ENCODE peak calls at places on chromosome 21, in five cellular contexts. G is lung, O is BE2C, K is hippocampal formation, V is uterus. C is an unnamed sample.

GRCh38 chr21:46041183-46041582 is 56.7 kb upstream of the COL6A2 start:
- DNase-seq in K (no peak), V (no peak), O (no peak), G (no peak), C (no peak)

GRCh38 chr21:27393726-27394125 is 426.8 kb upstream of the ADAMTS5 start:
- DNase-seq in V (no peak), O (no peak), G (no peak), K (no peak), C (no peak)

GRCh38 chr21:34912022-34912933 is 136.8 kb downstream of the RUNX1 start:
- DNase-seq in G (no peak), K (no peak), V (no peak), O (no peak), C (no peak)

GRCh38 chr21:33189237-33189636 is 40.5 kb upstream of the IFNAR2 start:
- DNase-seq in V (no peak), O (no peak), G (no peak), K (no peak), C (peak)

GRCh38 chr21:45607021-45607921 is 36.3 kb upstream of the PCBP3 start:
- DNase-seq in K (no peak), G (no peak), O (no peak), V (no peak), C (no peak)

GRCh38 chr21:42098957-42099547 is 27.9 kb downstream of the UMODL1 start:
- DNase-seq in K (no peak), G (no peak), O (no peak), V (no peak), C (no peak)

GRCh38 chr21:28402616-28402989 is 590.1 kb downstream of the LTN1 start:
- DNase-seq in K (no peak), V (no peak), O (no peak), G (no peak), C (no peak)

GRCh38 chr21:17783816-17784598 is 35.1 kb downstream of the C21orf91 start:
- DNase-seq in G (no peak), V (no peak), O (no peak), K (no peak), C (no peak)

GRCh38 chr21:35637431-35637830 is 422.9 kb downstream of the SETD4 start:
- DNase-seq in V (no peak), G (no peak), O (no peak), K (no peak), C (no peak)

GRCh38 chr21:39630191-39630591 is 17.5 kb downstream of the B3GALT5 start:
- DNase-seq in K (no peak), V (no peak), G (no peak), O (no peak), C (no peak)

GRCh38 chr21:34812510-34813265 is 143.9 kb downstream of the CLIC6 start:
- DNase-seq in O (no peak), G (no peak), K (no peak), V (no peak), C (peak)

GRCh38 chr21:26394341-26394740 is 178.7 kb downstream of the CYYR1 start:
- DNase-seq in K (no peak), V (no peak), G (no peak), O (no peak), C (no peak)

GRCh38 chr21:34965200-34966174 is 83.6 kb downstream of the RUNX1 start:
- DNase-seq in V (no peak), G (no peak), O (no peak), K (no peak), C (no peak)

GRCh38 chr21:34988139-34988538 is 61.0 kb downstream of the RUNX1 start:
- DNase-seq in V (no peak), O (no peak), K (no peak), G (no peak), C (no peak)